ENCODE peak calls at places on chromosomes 12 and 14, in four cellular contexts. D is GM12878, H is H1, T is HepG2. Y is an unnamed sample.
A peak's percentile ranks its signal among the peaks of the same experiment; 100 is the strongest.

GRCh38 chr14:104887623-104888488 is 22.8 kb downstream of the CEP170B start:
- DNase-seq in H (peak; percentile 41), D (no peak), T (no peak), Y (no peak)

GRCh38 chr12:13198921-13199320 is 2.4 kb downstream of the EMP1 start:
- DNase-seq in H (no peak), D (no peak), T (no peak), Y (no peak)

GRCh38 chr14:101880016-101880297 is 84.4 kb upstream of the DYNC1H1 start:
- DNase-seq in H (no peak), T (no peak), D (no peak), Y (no peak)

GRCh38 chr14:53619625-53620324 is 336.9 kb downstream of the BMP4 start:
- DNase-seq in D (no peak), H (no peak), T (no peak), Y (no peak)

GRCh38 chr14:68703093-68703492 is 89.8 kb downstream of the ZFP36L1 start:
- DNase-seq in H (no peak), T (no peak), D (no peak), Y (no peak)

GRCh38 chr14:20970647-20970982 is 15.3 kb downstream of the RNASE2 start:
- DNase-seq in T (no peak), D (no peak), H (no peak), Y (no peak)

GRCh38 chr14:49582211-49582977 is 3.8 kb downstream of the RPS29 start:
- DNase-seq in T (no peak), D (no peak), H (no peak), Y (no peak)

GRCh38 chr12:65834146-65834935 is 10.1 kb downstream of the HMGA2 start:
- DNase-seq in T (no peak), H (no peak), D (no peak), Y (no peak)

GRCh38 chr14:80955434-80955939 is at the start of gene TSHR:
- DNase-seq in D (no peak), H (peak; percentile 70), T (no peak), Y (no peak)

GRCh38 chr12:105622846-105623245 is 292.4 kb downstream of the C12orf75 start:
- DNase-seq in D (no peak), T (no peak), H (no peak), Y (no peak)

GRCh38 chr12:26878661-26879119 is 45.7 kb upstream of the ITPR2 start:
- DNase-seq in D (no peak), H (no peak), T (no peak), Y (no peak)

GRCh38 chr12:27383429-27384260 is 51.0 kb downstream of the BMAL2 start:
- DNase-seq in D (peak; percentile 43), T (peak; percentile 60), H (peak; percentile 89), Y (peak; percentile 96)

GRCh38 chr12:103956515-103957027 is 9.1 kb upstream of the TDG start:
- DNase-seq in T (peak; percentile 11), H (no peak), D (no peak), Y (no peak)

GRCh38 chr14:59422069-59422881 is 42.9 kb downstream of the GPR135 start:
- DNase-seq in T (no peak), H (no peak), D (no peak), Y (no peak)

GRCh38 chr14:30525833-30526232 is 33.1 kb upstream of the G2E3 start:
- DNase-seq in D (no peak), H (no peak), T (no peak), Y (no peak)

GRCh38 chr14:89293349-89293916 is 123.6 kb downstream of the FOXN3 start:
- DNase-seq in T (no peak), D (no peak), H (peak; percentile 58), Y (no peak)

GRCh38 chr12:3303410-3304136 is 187.4 kb upstream of the PRMT8 start:
- DNase-seq in T (peak; percentile 52), H (peak; percentile 66), D (no peak), Y (peak; percentile 85)

DNA sequence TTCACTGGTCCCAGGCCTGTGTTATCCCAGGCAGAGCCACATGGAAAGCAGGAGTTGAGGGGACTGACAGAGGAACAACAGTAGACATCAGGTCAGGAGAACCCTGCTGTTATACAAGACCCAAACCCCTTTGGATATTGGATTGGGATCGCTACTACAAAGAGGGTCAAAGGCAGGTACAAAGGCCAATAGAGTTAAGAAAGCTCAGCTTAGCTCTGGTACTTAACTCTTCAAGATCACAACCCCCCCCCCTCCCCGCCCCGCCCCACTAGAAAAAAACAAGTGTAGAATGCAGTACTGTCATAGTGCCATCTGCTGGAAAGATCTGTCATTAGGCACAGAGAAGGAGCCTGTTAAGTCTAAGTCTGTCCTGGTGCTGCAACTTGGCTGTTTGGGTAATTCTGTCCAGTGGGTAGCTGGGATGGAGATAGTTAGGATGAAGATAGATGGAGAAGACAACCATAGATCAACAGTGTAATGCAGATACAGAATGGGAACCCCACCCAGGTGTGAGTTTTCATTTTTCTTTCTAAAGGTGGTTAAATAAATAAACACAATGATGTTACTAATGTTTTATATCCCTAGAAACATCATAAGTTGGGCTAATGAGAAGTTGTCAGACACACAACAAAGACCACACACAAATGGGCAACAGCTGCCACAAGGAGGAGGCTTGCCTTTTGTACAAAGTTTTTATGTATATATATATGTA is 17.2 kb downstream of the REM2 start:
- DNase-seq in D (peak; percentile 47), H (peak; percentile 58), T (peak; percentile 83), Y (peak; percentile 50)
- TF ChIP-seq SUZ12 in D (no peak), H (no peak), T (no peak), Y (no peak)

DNA sequence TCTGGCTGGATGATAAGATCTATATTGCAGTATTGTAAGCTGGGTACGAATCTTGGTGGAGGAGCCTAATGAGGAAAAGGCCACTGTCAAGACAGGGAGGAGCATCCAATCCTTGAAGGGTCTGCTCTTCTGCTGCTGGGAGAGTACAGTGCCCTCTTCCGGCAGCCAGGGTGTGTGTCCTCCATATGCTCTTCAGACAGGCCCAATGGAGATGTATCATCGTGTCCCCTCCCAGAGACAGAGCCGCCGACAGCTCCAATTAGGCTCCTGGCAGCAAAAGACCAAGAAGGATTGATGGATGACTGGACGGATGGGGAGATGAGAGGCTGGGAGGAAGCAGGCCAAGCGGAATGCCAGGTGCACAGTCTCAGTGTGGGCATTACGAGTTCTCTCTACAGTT is 51.6 kb upstream of the PIWIL1 start:
- DNase-seq in D (no peak), T (peak; percentile 11), H (no peak), Y (peak; percentile 6)
- TF ChIP-seq YY1 in D (no peak), T (no peak), H (no peak), Y (no peak)

DNA sequence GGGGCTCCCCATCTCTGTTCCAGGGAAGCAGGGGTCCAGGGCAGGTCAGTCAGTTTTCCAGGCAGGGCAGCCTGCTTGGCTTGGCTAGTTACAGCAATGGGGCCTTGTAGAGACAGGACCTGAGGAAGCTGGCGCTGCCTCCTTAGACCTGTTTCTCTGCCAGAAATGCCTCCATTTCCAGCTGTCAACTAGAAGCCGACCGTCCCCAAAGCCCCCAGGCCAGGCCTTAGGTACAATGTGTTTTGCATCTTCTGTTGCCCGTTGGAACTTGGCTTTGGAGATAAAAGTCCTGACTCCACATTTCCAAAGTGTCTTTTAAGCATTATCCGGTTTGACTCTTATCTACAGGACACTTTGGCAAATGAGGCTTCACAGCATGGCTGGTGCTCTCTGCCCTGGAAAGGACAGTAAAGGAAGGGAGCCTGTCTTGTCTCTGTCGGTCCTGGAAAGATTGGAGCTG is 42.6 kb downstream of the KRT80 start:
- DNase-seq in D (no peak), T (no peak), H (no peak), Y (no peak)
- TF ChIP-seq SUZ12 in D (no peak), T (no peak), H (no peak), Y (no peak)

DNA sequence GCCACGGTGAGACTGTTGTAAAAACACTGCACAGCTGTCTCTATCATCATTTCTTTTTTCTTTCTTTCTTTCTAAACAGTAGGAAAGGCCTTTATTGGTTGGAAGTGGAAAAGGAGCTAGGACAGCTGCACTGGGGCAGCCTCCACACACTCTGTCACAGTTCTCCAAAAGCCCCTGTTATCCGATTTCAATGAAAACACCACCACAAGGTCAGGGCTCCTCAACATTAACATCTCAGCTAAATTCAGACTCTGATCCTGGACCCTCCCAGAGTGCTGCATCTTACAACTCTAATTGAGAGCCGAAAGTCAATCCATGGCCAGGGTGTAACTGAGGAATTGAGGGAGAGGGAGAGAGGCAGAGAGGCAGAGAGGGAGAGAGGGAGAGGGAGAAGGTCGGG is 32.2 kb downstream of the DICER1 start:
- DNase-seq in D (no peak), H (no peak), T (no peak), Y (no peak)
- TF ChIP-seq YY1 in D (no peak), H (no peak), T (no peak), Y (no peak)

GRCh38 chr14:55129086-55129427 is at the start of gene LGALS3:
- DNase-seq in H (no peak), T (no peak), D (no peak), Y (no peak)
- TF ChIP-seq SUZ12 in H (no peak), T (no peak), D (no peak), Y (no peak)

Y was measured in NT2/D1.